ENCODE peak calls at places on chromosomes 16 and 17, in six cellular contexts. One of them, this sample, is unnamed.

GRCh38 chr17:42682400-42683384 is at the start of gene CNTNAP1:
- DNase-seq in GM12878: no peak
- DNase-seq in HEK293T: peak; percentile 48
- DNase-seq in HepG2: peak; percentile 45
- DNase-seq in IMR-90: peak; percentile 84
- DNase-seq in A549: peak; percentile 56
- DNase-seq in this sample: peak; percentile 34

GRCh38 chr17:67068999-67069398 is 24.6 kb downstream of the CACNG1 start:
- DNase-seq in HepG2: no peak
- DNase-seq in A549: no peak
- DNase-seq in GM12878: no peak
- DNase-seq in HEK293T: no peak
- DNase-seq in IMR-90: peak; percentile 7
- DNase-seq in this sample: no peak

GRCh38 chr17:21302711-21303425 is 18.4 kb downstream of the MAP2K3 start:
- DNase-seq in IMR-90: no peak
- DNase-seq in A549: no peak
- DNase-seq in GM12878: no peak
- DNase-seq in HEK293T: no peak
- DNase-seq in HepG2: no peak
- DNase-seq in this sample: no peak

GRCh38 chr17:82737981-82738877 is 2.8 kb downstream of the FN3K start:
- DNase-seq in HEK293T: no peak
- DNase-seq in GM12878: no peak
- DNase-seq in HepG2: peak; percentile 98
- DNase-seq in A549: no peak
- DNase-seq in IMR-90: peak; percentile 27
- DNase-seq in this sample: peak; percentile 81

GRCh38 chr17:61755078-61755477 is 108.2 kb downstream of the BRIP1 start:
- DNase-seq in IMR-90: no peak
- DNase-seq in A549: no peak
- DNase-seq in HepG2: no peak
- DNase-seq in HEK293T: no peak
- DNase-seq in GM12878: no peak
- DNase-seq in this sample: no peak

GRCh38 chr16:495127-495748 is 32.3 kb upstream of the CAPN15 start:
- DNase-seq in HEK293T: peak; percentile 65
- DNase-seq in A549: peak; percentile 72
- DNase-seq in HepG2: peak; percentile 59
- DNase-seq in IMR-90: peak; percentile 27
- DNase-seq in GM12878: no peak
- DNase-seq in this sample: peak; percentile 64

GRCh38 chr17:57257213-57257873 is 1.0 kb downstream of the MSI2 start:
- DNase-seq in A549: no peak
- DNase-seq in HepG2: no peak
- DNase-seq in HEK293T: no peak
- DNase-seq in IMR-90: no peak
- DNase-seq in GM12878: no peak
- DNase-seq in this sample: peak; percentile 30

GRCh38 chr17:37261286-37261685 is 114.5 kb upstream of the C17orf78 start:
- DNase-seq in GM12878: no peak
- DNase-seq in A549: no peak
- DNase-seq in HepG2: no peak
- DNase-seq in HEK293T: no peak
- DNase-seq in IMR-90: peak; percentile 27
- DNase-seq in this sample: no peak

GRCh38 chr17:69404398-69404797 is 10.1 kb upstream of the MAP2K6 start:
- DNase-seq in GM12878: no peak
- DNase-seq in A549: peak; percentile 56
- DNase-seq in HepG2: no peak
- DNase-seq in IMR-90: peak; percentile 55
- DNase-seq in HEK293T: no peak
- DNase-seq in this sample: no peak

GRCh38 chr16:82363026-82363816 is 193.2 kb upstream of the MPHOSPH6 start:
- DNase-seq in HEK293T: no peak
- DNase-seq in HepG2: no peak
- DNase-seq in A549: no peak
- DNase-seq in GM12878: no peak
- DNase-seq in IMR-90: no peak
- DNase-seq in this sample: no peak

GRCh38 chr17:27996157-27997043 is 46.1 kb upstream of the NLK start:
- DNase-seq in HepG2: no peak
- DNase-seq in IMR-90: no peak
- DNase-seq in HEK293T: no peak
- DNase-seq in A549: no peak
- DNase-seq in GM12878: no peak
- DNase-seq in this sample: no peak

GRCh38 chr16:21580807-21581206 is 18.6 kb upstream of the METTL9 start:
- DNase-seq in HEK293T: no peak
- DNase-seq in A549: no peak
- DNase-seq in GM12878: no peak
- DNase-seq in HepG2: no peak
- DNase-seq in IMR-90: no peak
- DNase-seq in this sample: no peak

GRCh38 chr16:57038151-57038550 is 48.8 kb downstream of the NLRC5 start:
- DNase-seq in IMR-90: peak; percentile 63
- DNase-seq in HEK293T: no peak
- DNase-seq in GM12878: no peak
- DNase-seq in A549: no peak
- DNase-seq in HepG2: no peak
- DNase-seq in this sample: no peak

GRCh38 chr17:77886387-77886728 is 72.1 kb upstream of the TNRC6C start:
- DNase-seq in HepG2: no peak
- DNase-seq in HEK293T: no peak
- DNase-seq in GM12878: no peak
- DNase-seq in A549: peak; percentile 33
- DNase-seq in IMR-90: no peak
- DNase-seq in this sample: peak; percentile 29

DNA sequence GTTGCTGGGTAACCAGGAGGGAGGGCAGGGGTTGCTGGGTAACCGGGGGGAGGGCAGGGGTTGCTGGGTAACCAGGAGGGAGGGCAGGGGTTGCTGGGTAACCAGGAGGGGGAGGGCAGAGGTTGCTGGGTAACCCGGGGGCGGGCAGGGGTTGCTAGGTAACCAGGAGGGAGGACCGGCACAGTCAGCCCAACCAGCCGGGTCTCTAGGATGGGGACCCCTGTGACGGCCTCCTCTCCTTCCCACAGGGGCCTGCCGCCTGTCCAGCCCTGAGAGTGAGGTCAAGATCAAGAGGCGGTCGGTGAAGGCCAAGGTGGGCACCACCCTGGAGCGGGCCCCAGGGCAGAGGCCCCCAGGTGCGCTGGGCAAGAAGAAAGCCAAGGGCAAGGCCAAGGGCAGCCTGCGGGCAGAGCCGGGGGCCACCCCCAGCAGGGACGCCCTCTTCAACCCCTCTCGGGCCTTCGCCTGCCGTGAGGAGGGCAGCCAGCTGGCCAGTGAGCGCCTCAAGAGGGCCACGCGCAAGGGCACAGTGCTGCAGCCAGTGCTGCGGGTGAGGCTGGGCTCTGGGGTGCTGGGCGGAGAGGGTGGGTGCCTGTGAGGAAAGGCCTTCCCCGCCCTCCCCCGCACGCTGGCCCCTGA is 54.6 kb downstream of the ACTG1 start:
- DNase-seq in GM12878: no peak
- DNase-seq in HEK293T: no peak
- DNase-seq in IMR-90: no peak
- DNase-seq in HepG2: no peak
- DNase-seq in A549: no peak
- DNase-seq in this sample: peak; percentile 38
- TF ChIP-seq BHLHE40 in GM12878: no peak
- TF ChIP-seq BHLHE40 in HEK293T: no peak
- TF ChIP-seq BHLHE40 in IMR-90: no peak
- TF ChIP-seq BHLHE40 in HepG2: no peak
- TF ChIP-seq BHLHE40 in A549: no peak
- TF ChIP-seq BHLHE40 in this sample: no peak

DNA sequence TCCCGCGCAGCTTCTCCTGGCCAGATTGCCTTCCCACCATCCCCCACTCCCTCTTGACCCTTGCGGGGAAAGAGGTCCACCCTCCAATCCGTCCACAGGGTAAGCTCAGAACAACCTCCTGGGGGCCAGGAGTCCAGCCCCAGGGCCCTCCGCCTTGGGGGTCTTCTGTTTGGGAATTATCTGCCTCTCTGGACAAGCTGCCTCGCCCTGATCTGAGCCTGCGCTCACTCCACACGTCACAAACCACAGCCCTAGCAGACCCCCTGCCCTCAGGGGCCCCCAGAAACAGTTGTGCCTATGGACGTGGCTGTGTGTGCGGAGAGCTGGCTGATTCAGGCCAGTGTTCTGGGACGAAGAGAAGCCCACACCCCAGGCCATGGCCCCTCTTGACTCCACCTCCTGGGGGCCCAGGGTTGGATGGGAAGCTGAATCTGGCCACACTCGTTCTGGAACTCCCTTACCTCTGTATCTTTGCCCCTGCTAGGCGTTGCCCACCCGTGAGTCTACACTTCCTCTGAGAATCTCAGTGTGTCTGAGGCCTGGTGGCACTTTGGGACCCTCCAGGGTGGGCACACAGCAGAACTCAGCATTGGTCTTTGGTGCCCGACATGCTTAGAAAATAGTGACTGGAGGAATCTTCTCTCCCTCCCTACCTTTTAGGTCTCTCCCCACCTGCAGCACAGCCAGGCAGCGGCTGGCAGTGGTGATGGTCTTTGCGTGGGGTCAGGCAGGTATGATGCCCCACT is 119.9 kb upstream of the SMURF2 start:
- DNase-seq in IMR-90: no peak
- DNase-seq in HepG2: no peak
- DNase-seq in HEK293T: no peak
- DNase-seq in A549: no peak
- DNase-seq in GM12878: no peak
- DNase-seq in this sample: no peak
- TF ChIP-seq BHLHE40 in IMR-90: no peak
- TF ChIP-seq BHLHE40 in HepG2: no peak
- TF ChIP-seq BHLHE40 in HEK293T: no peak
- TF ChIP-seq BHLHE40 in A549: no peak
- TF ChIP-seq BHLHE40 in GM12878: no peak
- TF ChIP-seq BHLHE40 in this sample: no peak

GRCh38 chr17:9254841-9255240 is 233.5 kb downstream of the NTN1 start:
- DNase-seq in GM12878: no peak
- DNase-seq in HepG2: no peak
- DNase-seq in A549: no peak
- DNase-seq in HEK293T: no peak
- DNase-seq in IMR-90: no peak
- DNase-seq in this sample: no peak

GRCh38 chr17:9258115-9259020 is 237.1 kb downstream of the NTN1 start:
- DNase-seq in HEK293T: no peak
- DNase-seq in IMR-90: no peak
- DNase-seq in GM12878: no peak
- DNase-seq in HepG2: peak; percentile 67
- DNase-seq in A549: no peak
- DNase-seq in this sample: no peak

GRCh38 chr17:9255838-9256237 is 234.5 kb downstream of the NTN1 start:
- DNase-seq in A549: no peak
- DNase-seq in IMR-90: no peak
- DNase-seq in HepG2: no peak
- DNase-seq in HEK293T: no peak
- DNase-seq in GM12878: no peak
- DNase-seq in this sample: no peak

GRCh38 chr17:9256944-9257629 is 235.8 kb downstream of the NTN1 start:
- DNase-seq in A549: no peak
- DNase-seq in HEK293T: no peak
- DNase-seq in IMR-90: peak; percentile 52
- DNase-seq in HepG2: no peak
- DNase-seq in GM12878: no peak
- DNase-seq in this sample: no peak

GRCh38 chr17:9256361-9256943 is 235.1 kb downstream of the NTN1 start:
- DNase-seq in HEK293T: no peak
- DNase-seq in HepG2: no peak
- DNase-seq in A549: no peak
- DNase-seq in IMR-90: no peak
- DNase-seq in GM12878: no peak
- DNase-seq in this sample: no peak
- TF ChIP-seq BHLHE40 in HEK293T: no peak
- TF ChIP-seq BHLHE40 in HepG2: no peak
- TF ChIP-seq BHLHE40 in A549: no peak
- TF ChIP-seq BHLHE40 in IMR-90: no peak
- TF ChIP-seq BHLHE40 in GM12878: no peak
- TF ChIP-seq BHLHE40 in this sample: no peak

GRCh38 chr16:86898386-86898785 is 320.0 kb downstream of the FOXL1 start:
- DNase-seq in HepG2: no peak
- DNase-seq in IMR-90: no peak
- DNase-seq in A549: no peak
- DNase-seq in HEK293T: no peak
- DNase-seq in GM12878: no peak
- DNase-seq in this sample: no peak

GRCh38 chr16:86901483-86901882 is 323.1 kb downstream of the FOXL1 start:
- DNase-seq in GM12878: no peak
- DNase-seq in A549: peak; percentile 51
- DNase-seq in HepG2: no peak
- DNase-seq in HEK293T: no peak
- DNase-seq in IMR-90: peak; percentile 72
- DNase-seq in this sample: no peak

GRCh38 chr16:86897486-86897885 is 319.1 kb downstream of the FOXL1 start:
- DNase-seq in HepG2: no peak
- DNase-seq in A549: no peak
- DNase-seq in HEK293T: no peak
- DNase-seq in IMR-90: no peak
- DNase-seq in GM12878: no peak
- DNase-seq in this sample: no peak

GRCh38 chr16:86899156-86899555 is 320.8 kb downstream of the FOXL1 start:
- DNase-seq in HEK293T: no peak
- DNase-seq in IMR-90: no peak
- DNase-seq in GM12878: no peak
- DNase-seq in A549: no peak
- DNase-seq in HepG2: no peak
- DNase-seq in this sample: no peak

GRCh38 chr16:86899757-86900156 is 321.4 kb downstream of the FOXL1 start:
- DNase-seq in GM12878: no peak
- DNase-seq in IMR-90: peak; percentile 67
- DNase-seq in HEK293T: no peak
- DNase-seq in HepG2: no peak
- DNase-seq in A549: peak; percentile 18
- DNase-seq in this sample: no peak
- TF ChIP-seq BHLHE40 in GM12878: no peak
- TF ChIP-seq BHLHE40 in IMR-90: no peak
- TF ChIP-seq BHLHE40 in HEK293T: no peak
- TF ChIP-seq BHLHE40 in HepG2: no peak
- TF ChIP-seq BHLHE40 in A549: no peak
- TF ChIP-seq BHLHE40 in this sample: no peak

DNA sequence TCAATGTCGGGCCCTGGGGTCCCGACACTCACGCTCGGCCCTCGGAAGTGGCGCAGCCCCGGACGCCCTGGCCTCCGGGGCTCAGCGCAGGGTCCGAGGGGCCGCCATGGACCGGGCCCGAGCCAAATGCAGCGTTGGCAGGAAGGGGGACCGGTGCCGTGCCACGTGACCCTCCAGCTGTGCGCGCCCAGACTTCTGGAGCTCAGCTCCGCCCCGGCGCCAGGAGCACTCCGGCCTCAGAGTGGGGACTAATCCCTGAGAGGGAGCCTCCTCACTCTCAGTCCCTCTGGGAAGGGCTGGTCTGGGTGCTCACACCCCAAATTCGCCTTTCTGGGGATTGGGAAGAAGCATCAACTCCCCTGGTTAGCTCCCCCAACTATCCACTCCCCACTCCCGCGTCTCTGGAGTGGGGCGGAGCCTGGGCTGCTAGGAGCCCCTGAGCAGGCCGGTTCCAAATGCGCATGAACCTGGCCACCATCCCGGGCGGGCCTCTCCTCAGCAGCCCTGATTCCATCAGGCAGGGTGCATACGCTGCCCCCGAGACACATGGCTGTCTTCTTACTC is at the start of gene B3GNT9:
- DNase-seq in A549: peak; percentile 65
- DNase-seq in HEK293T: no peak
- DNase-seq in IMR-90: peak; percentile 66
- DNase-seq in GM12878: no peak
- DNase-seq in HepG2: peak; percentile 56
- DNase-seq in this sample: peak; percentile 52
- TF ChIP-seq BHLHE40 in A549: no peak
- TF ChIP-seq BHLHE40 in HEK293T: no peak
- TF ChIP-seq BHLHE40 in IMR-90: no peak
- TF ChIP-seq BHLHE40 in GM12878: peak; percentile 67
- TF ChIP-seq BHLHE40 in HepG2: no peak
- TF ChIP-seq BHLHE40 in this sample: peak; percentile 27

This sample was measured in K562.